ENCODE peak calls at places on chromosomes 12 and 14, in four cellular contexts. Z is mammary epithelial cell, X is MM.1S, I is fibroblast of lung. T is an unnamed sample.
A peak's percentile ranks its signal among the peaks of the same experiment; 100 is the strongest.

GRCh38 chr14:52002542-52002941 is 13.2 kb downstream of the RTRAF start:
- DNase-seq in Z (no peak), X (no peak), I (no peak), T (peak; percentile 30)

GRCh38 chr14:105086833-105087307 is 21.6 kb upstream of the GPR132 start:
- DNase-seq in Z (peak; percentile 76), X (peak; percentile 59), I (peak; percentile 67), T (peak; percentile 93)

GRCh38 chr12:28313631-28314030 is 123.4 kb downstream of the CCDC91 start:
- DNase-seq in Z (peak; percentile 7), X (no peak), I (peak; percentile 44), T (no peak)

GRCh38 chr14:104216457-104216856 is 78.1 kb downstream of the KIF26A start:
- DNase-seq in Z (no peak), X (no peak), I (no peak), T (no peak)

GRCh38 chr12:53939141-53940108 is 794 bp downstream of the HOXC13 start:
- DNase-seq in Z (peak; percentile 69), X (no peak), I (no peak), T (peak; percentile 70)

GRCh38 chr14:57057803-57058202 is 210.9 kb downstream of the EXOC5 start:
- DNase-seq in Z (no peak), X (no peak), I (no peak), T (no peak)

GRCh38 chr14:50342211-50343080 is 30.3 kb downstream of the DMAC2L start:
- DNase-seq in Z (peak; percentile 75), X (no peak), I (peak; percentile 81), T (peak; percentile 72)

GRCh38 chr12:21296751-21297406 is 37.8 kb downstream of the SLCO1A2 start:
- DNase-seq in Z (peak; percentile 6), X (peak; percentile 15), I (peak; percentile 28), T (peak; percentile 19)

GRCh38 chr12:61538951-61539350 is 721.3 kb upstream of the USP15 start:
- DNase-seq in Z (peak; percentile 10), X (peak; percentile 20), I (peak; percentile 2), T (peak; percentile 23)

GRCh38 chr12:122368361-122369073 is 54.0 kb downstream of the CLIP1 start:
- DNase-seq in Z (peak; percentile 9), X (no peak), I (peak; percentile 32), T (no peak)

GRCh38 chr14:51073751-51074150 is 21.2 kb downstream of the TRIM9 start:
- DNase-seq in Z (no peak), X (no peak), I (no peak), T (no peak)

GRCh38 chr12:123106640-123107359 is 44.1 kb downstream of the PITPNM2 start:
- DNase-seq in Z (no peak), X (peak; percentile 46), I (no peak), T (no peak)

GRCh38 chr12:67434653-67435375 is 165.7 kb downstream of the CAND1 start:
- DNase-seq in Z (peak; percentile 67), X (no peak), I (peak; percentile 96), T (no peak)

GRCh38 chr14:95281560-95282176 is 38.0 kb downstream of the CLMN start:
- DNase-seq in Z (no peak), X (no peak), I (no peak), T (no peak)

GRCh38 chr14:85531594-85532391 is 1.8 kb downstream of the FLRT2 start:
- DNase-seq in Z (peak; percentile 82), X (no peak), I (peak; percentile 86), T (peak; percentile 67)

GRCh38 chr14:61343471-61343870 is 22.1 kb downstream of the PRKCH start:
- DNase-seq in Z (no peak), X (no peak), I (peak; percentile 12), T (no peak)

GRCh38 chr12:53600490-53601295 is 25.5 kb downstream of the ATF7 start:
- DNase-seq in Z (no peak), X (no peak), I (no peak), T (no peak)

GRCh38 chr12:21940972-21941521 is at the start of gene ABCC9:
- DNase-seq in Z (no peak), X (no peak), I (peak; percentile 48), T (peak; percentile 72)

GRCh38 chr14:77151918-77152588 is 10.5 kb upstream of the ZDHHC22 start:
- DNase-seq in Z (peak; percentile 20), X (peak; percentile 31), I (peak; percentile 42), T (no peak)

GRCh38 chr12:123358035-123358434 is 6.6 kb downstream of the SBNO1 start:
- DNase-seq in Z (no peak), X (no peak), I (no peak), T (no peak)

GRCh38 chr12:118682656-118683055 is 298.7 kb upstream of the SRRM4 start:
- DNase-seq in Z (no peak), X (no peak), I (no peak), T (no peak)

GRCh38 chr14:62957562-62957961 is 87.7 kb downstream of the KCNH5 start:
- DNase-seq in Z (peak; percentile 99), X (no peak), I (peak; percentile 91), T (no peak)

GRCh38 chr12:19847294-19848059 is 408.2 kb downstream of the AEBP2 start:
- DNase-seq in Z (no peak), X (peak; percentile 24), I (peak; percentile 55), T (no peak)

GRCh38 chr12:64566122-64566521 is 44.2 kb upstream of the RASSF3 start:
- DNase-seq in Z (no peak), X (no peak), I (no peak), T (no peak)

GRCh38 chr12:19375888-19376287 is 63.4 kb upstream of the AEBP2 start:
- DNase-seq in Z (no peak), X (no peak), I (no peak), T (no peak)

DNA sequence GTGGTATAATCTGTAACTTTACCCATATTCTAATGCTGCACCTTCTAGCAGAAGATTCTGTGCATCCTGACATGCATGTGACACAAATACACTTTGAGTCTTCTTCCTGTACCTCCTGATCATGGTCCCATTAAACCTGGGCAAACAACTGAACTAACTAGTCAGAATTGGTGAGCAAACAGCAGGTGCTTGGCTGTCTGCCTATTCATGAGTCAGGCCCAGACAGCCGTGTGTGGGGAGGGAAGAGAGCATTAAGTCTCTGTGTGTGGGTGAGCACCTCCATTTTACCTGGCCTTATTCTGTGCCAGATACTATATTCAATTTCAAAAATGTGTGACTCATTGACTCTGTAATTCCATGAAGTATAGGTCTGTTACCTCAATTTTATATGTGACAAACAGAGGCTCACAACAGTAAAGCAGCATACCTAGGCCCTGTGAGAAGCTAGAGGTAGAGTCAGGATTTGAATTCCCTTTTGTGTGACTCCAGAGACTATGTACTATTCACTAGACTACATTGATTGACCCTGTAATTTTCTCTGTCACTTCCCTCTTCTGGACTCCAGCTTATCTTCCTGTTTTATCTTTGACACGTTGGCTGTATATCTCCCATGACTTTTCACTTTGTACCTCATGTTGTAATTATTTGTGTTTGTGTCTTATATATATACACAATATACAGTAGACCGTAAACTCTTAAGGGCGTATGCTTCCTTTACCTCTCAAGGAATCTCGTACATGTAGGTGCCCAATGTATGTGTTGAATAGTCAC is 32.2 kb downstream of the SUSD6 start:
- DNase-seq in Z (peak; percentile 98), X (no peak), I (no peak), T (no peak)
- H3K79me2 ChIP-seq in Z (peaks cover 94% of the 10 kb centered on the region), X (peaks cover 91% of the 10 kb centered on the region), I (peaks cover 2% of the 10 kb centered on the region), T (peaks cover 31% of the 10 kb centered on the region)

DNA sequence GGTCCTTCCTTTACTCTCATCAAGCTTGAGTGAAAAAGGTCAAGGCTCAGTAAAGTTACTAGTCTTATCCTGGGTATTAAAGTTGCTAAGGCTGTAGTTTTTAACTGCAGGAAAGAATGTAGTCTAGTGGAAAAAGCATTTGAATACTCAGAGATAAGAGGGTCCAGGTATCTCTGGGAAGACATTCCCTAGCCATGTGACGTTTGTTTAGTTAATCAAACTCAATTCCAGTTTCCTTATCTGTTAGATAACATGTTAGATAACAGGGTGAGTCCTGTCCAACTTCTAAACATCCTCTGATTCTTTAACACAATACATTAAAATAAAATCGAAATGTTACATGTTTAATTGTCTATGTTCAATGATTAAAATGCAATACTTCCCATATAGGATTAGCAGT is 720.7 kb upstream of the LMO3 start:
- DNase-seq in Z (no peak), X (no peak), I (no peak), T (no peak)
- H3K9ac ChIP-seq in Z (no peak overlapping the region), X (no peak overlapping the region), I (no peak overlapping the region), T (no peak overlapping the region)

GRCh38 chr12:11741434-11742092 is 92.1 kb downstream of the ETV6 start:
- DNase-seq in Z (peak; percentile 58), X (no peak), I (no peak), T (no peak)
- H3K79me2 ChIP-seq in Z (peaks cover 78% of the 10 kb centered on the region), X (peaks cover 31% of the 10 kb centered on the region), I (no peaks in the 10 kb centered on the region), T (no peaks in the 10 kb centered on the region)

DNA sequence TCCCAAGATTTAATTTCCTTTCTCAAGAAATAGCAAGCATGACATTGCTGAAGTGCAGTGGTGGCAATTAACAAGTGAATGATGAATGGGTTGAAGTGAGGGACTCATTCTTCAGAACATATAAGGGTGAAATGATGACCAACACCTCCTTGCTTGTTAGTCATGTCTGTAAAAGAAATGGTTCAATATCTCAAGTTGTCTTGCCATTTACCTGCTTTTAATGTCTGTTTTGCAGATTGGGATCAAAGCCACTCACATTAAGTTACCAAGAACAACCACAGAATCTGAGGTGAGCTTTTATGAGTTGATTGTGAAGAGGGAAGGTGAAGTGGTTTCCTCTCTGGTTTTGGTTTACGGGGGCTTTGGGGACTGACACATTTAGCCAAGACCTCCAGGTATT is 24.1 kb downstream of the MTHFD1 start:
- DNase-seq in Z (no peak), X (no peak), I (no peak), T (no peak)
- H3K9ac ChIP-seq in Z (no peak overlapping the region), X (no peak overlapping the region), I (no peak overlapping the region), T (no peak overlapping the region)

GRCh38 chr12:120978296-120979219 is at the start of gene HNF1A:
- DNase-seq in Z (no peak), X (no peak), I (no peak), T (no peak)

GRCh38 chr12:120977531-120978295 is 630 bp upstream of the HNF1A start:
- DNase-seq in Z (no peak), X (no peak), I (no peak), T (no peak)

GRCh38 chr12:120970310-120970709 is 8.0 kb upstream of the HNF1A start:
- DNase-seq in Z (no peak), X (no peak), I (no peak), T (no peak)

GRCh38 chr12:120971299-120972180 is 6.8 kb upstream of the HNF1A start:
- DNase-seq in Z (peak; percentile 50), X (peak; percentile 46), I (peak; percentile 70), T (peak; percentile 62)

GRCh38 chr12:120972870-120973543 is 5.3 kb upstream of the HNF1A start:
- DNase-seq in Z (no peak), X (no peak), I (no peak), T (peak; percentile 76)
- H3K79me2 ChIP-seq in Z (no peaks in the 10 kb centered on the region), X (no peaks in the 10 kb centered on the region), I (no peaks in the 10 kb centered on the region), T (no peaks in the 10 kb centered on the region)

DNA sequence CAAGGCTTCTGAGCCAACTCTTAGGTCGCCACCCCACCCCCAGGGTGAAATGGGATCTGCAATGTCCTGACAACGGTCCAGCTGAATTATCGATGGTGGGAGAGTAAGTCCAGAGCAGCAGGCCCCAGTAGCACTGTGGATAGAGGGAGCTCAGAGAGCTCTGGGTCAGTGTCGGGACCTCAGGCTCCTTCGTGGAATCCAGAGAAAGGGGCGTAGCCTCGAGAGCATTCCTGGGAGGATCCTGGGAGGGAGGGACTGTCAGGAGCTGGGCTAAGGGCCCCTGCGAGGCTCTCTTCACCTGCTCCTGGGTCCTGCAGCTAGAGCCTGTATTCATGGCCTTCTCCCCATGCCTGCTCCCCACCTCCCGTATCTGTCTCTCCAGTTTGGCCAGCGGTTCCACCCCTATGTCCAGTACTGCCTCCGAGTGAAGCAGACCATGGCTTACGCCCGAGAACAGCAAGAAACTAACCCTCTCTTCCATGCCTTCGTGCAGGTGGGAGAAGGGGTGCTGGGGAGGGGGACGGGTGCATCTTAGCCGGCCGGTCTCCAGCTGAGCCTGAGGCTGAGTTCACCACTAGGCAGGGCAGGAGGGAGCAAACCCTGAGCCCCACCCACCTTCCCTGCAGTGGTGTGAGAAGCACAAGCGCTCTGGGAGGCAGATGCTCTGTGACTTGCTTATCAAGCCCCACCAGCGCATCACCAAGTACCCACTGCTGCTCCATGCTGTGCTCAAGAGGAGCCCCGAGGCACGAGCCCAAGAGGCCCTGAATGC is 6.6 kb downstream of the PLEKHG6 start:
- DNase-seq in Z (no peak), X (no peak), I (no peak), T (no peak)
- H3K9ac ChIP-seq in Z (no peak overlapping the region), X (no peak overlapping the region), I (no peak overlapping the region), T (no peak overlapping the region)